ENCODE peak calls at places on chromosomes 12 and 14, in four cellular contexts. One of them, this sample, is unnamed.
A peak's percentile ranks its signal among the peaks of the same experiment; 100 is the strongest.

GRCh38 chr14:51828017-51828797 is 32.2 kb upstream of the GNG2 start:
- DNase-seq in adrenal gland: peak; percentile 80
- DNase-seq in psoas muscle: peak; percentile 33
- DNase-seq in pancreas: no peak
- DNase-seq in this sample: no peak

GRCh38 chr14:104141621-104142091 is 3.3 kb downstream of the KIF26A start:
- DNase-seq in psoas muscle: peak; percentile 10
- DNase-seq in pancreas: no peak
- DNase-seq in adrenal gland: peak; percentile 4
- DNase-seq in this sample: no peak

GRCh38 chr14:75771614-75772013 is 110.6 kb downstream of the TTLL5 start:
- DNase-seq in adrenal gland: no peak
- DNase-seq in psoas muscle: no peak
- DNase-seq in pancreas: no peak
- DNase-seq in this sample: no peak

GRCh38 chr12:117607778-117608177 is 246.4 kb upstream of the NOS1 start:
- DNase-seq in pancreas: no peak
- DNase-seq in adrenal gland: no peak
- DNase-seq in psoas muscle: no peak
- DNase-seq in this sample: no peak

GRCh38 chr12:131671871-131672270 is 39.0 kb upstream of the SFSWAP start:
- DNase-seq in pancreas: no peak
- DNase-seq in adrenal gland: no peak
- DNase-seq in psoas muscle: no peak
- DNase-seq in this sample: peak; percentile 62

GRCh38 chr12:124374147-124374546 is 79.3 kb downstream of the RFLNA start:
- DNase-seq in adrenal gland: no peak
- DNase-seq in pancreas: no peak
- DNase-seq in psoas muscle: no peak
- DNase-seq in this sample: no peak

GRCh38 chr12:55728185-55728931 is 451 bp downstream of the CD63 start:
- DNase-seq in pancreas: peak; percentile 86
- DNase-seq in adrenal gland: peak; percentile 77
- DNase-seq in psoas muscle: peak; percentile 85
- DNase-seq in this sample: peak; percentile 93

GRCh38 chr12:58639323-58639934 is 280.9 kb downstream of the LRIG3 start:
- DNase-seq in psoas muscle: no peak
- DNase-seq in adrenal gland: no peak
- DNase-seq in pancreas: no peak
- DNase-seq in this sample: no peak

GRCh38 chr12:27163048-27163715 is 80.8 kb upstream of the C12orf71 start:
- DNase-seq in adrenal gland: no peak
- DNase-seq in pancreas: no peak
- DNase-seq in psoas muscle: no peak
- DNase-seq in this sample: no peak

GRCh38 chr14:90795744-90796143 is 20.5 kb downstream of the TTC7B start:
- DNase-seq in psoas muscle: no peak
- DNase-seq in pancreas: no peak
- DNase-seq in adrenal gland: no peak
- DNase-seq in this sample: no peak

GRCh38 chr14:50318031-50318626 is 6.0 kb downstream of the DMAC2L start:
- DNase-seq in adrenal gland: no peak
- DNase-seq in psoas muscle: no peak
- DNase-seq in pancreas: no peak
- DNase-seq in this sample: no peak

GRCh38 chr14:93997082-93997481 is at the start of gene CCDC197:
- DNase-seq in adrenal gland: no peak
- DNase-seq in psoas muscle: no peak
- DNase-seq in pancreas: no peak
- DNase-seq in this sample: no peak

GRCh38 chr14:33811731-33812130 is 139.1 kb downstream of the EGLN3 start:
- DNase-seq in adrenal gland: no peak
- DNase-seq in psoas muscle: no peak
- DNase-seq in pancreas: no peak
- DNase-seq in this sample: no peak

GRCh38 chr12:53479314-53479713 is 19.9 kb downstream of the MAP3K12 start:
- DNase-seq in adrenal gland: no peak
- DNase-seq in psoas muscle: no peak
- DNase-seq in pancreas: no peak
- DNase-seq in this sample: no peak
- H3K27ac ChIP-seq in adrenal gland: no peak overlapping the region
- H3K27ac ChIP-seq in psoas muscle: peak overlapping the region; percentile 62
- H3K27ac ChIP-seq in pancreas: no peak overlapping the region
- H3K27ac ChIP-seq in this sample: no peak overlapping the region

GRCh38 chr14:106509176-106509575 is 982.8 kb downstream of the TMEM121 start:
- DNase-seq in pancreas: no peak
- DNase-seq in psoas muscle: no peak
- DNase-seq in adrenal gland: no peak
- DNase-seq in this sample: no peak
- H3K27me3 ChIP-seq in pancreas: peaks cover 4% of the 10 kb centered on the region
- H3K27me3 ChIP-seq in psoas muscle: no peaks in the 10 kb centered on the region
- H3K27me3 ChIP-seq in adrenal gland: no peaks in the 10 kb centered on the region
- H3K27me3 ChIP-seq in this sample: no peaks in the 10 kb centered on the region

DNA sequence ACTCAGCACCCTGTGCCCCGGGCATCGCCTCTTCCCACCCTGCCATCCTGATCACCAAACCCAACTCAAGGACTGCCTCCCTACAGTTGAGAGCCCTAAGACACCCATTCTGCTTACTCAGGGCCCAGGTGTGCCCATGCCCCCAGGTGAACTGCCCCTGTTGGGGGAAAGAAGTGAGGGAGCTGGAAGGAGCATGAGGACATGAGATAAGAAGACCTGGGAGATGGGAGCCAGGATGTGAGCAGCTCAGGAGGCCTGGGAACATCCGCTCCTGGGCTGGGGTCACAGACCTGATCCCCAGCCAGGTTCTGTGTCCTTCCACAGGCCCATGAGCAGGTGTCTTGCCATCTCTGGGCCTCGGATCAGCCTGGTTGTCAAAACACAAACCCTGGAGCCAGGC is 6.6 kb downstream of the RAPGEF3 start:
- DNase-seq in pancreas: no peak
- DNase-seq in psoas muscle: no peak
- DNase-seq in adrenal gland: no peak
- DNase-seq in this sample: no peak
- H3K27ac ChIP-seq in pancreas: no peak overlapping the region
- H3K27ac ChIP-seq in psoas muscle: peak overlapping the region; percentile 89
- H3K27ac ChIP-seq in adrenal gland: no peak overlapping the region
- H3K27ac ChIP-seq in this sample: no peak overlapping the region

DNA sequence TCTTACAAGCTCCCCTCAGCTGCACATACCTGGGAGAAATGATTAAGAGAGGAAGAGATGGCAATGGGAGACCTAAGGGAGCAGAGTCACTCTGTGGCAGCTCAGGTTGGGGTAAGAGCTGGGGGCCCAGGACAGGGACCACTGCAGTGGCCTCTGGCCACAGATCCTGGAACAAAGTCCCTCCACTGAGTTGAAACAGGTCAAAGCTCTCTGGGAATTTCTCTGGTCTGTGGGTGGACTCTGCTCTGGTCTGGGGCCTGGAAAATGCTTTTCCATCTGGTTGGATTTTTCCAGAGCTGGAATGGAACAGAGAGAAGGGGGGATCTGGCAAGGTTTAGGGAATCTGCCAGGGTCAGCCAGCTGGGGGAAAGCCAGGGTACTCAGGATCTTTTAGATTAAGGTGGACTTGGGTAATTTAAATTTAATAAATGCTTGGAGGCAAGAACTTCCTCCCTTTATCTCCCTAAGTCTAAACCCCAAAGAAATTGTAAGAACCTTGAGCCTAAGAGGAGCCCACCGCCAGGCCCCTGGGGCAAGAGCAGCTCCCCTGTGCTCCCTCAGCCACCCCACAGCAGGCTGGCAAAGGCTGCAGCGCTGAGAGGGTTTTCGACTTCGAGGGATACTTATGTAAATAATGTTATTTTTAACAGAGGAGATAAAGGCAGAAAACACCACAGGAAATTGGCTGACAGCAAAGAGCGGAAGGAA is 3.7 kb downstream of the HOXC10 start:
- DNase-seq in adrenal gland: no peak
- DNase-seq in pancreas: no peak
- DNase-seq in psoas muscle: no peak
- DNase-seq in this sample: no peak
- H3K27me3 ChIP-seq in adrenal gland: peaks cover 87% of the 10 kb centered on the region
- H3K27me3 ChIP-seq in pancreas: peaks cover 29% of the 10 kb centered on the region
- H3K27me3 ChIP-seq in psoas muscle: peaks cover 3% of the 10 kb centered on the region
- H3K27me3 ChIP-seq in this sample: no peaks in the 10 kb centered on the region

GRCh38 chr14:101077511-101078074 is 174.1 kb upstream of the RTL1 start:
- DNase-seq in pancreas: peak; percentile 9
- DNase-seq in psoas muscle: no peak
- DNase-seq in adrenal gland: no peak
- DNase-seq in this sample: no peak
- H3K27ac ChIP-seq in pancreas: no peak overlapping the region
- H3K27ac ChIP-seq in psoas muscle: no peak overlapping the region
- H3K27ac ChIP-seq in adrenal gland: no peak overlapping the region
- H3K27ac ChIP-seq in this sample: no peak overlapping the region

GRCh38 chr12:109357032-109357431 is 9.3 kb downstream of the MYO1H start:
- DNase-seq in pancreas: no peak
- DNase-seq in adrenal gland: no peak
- DNase-seq in psoas muscle: no peak
- DNase-seq in this sample: no peak

GRCh38 chr12:109358154-109358869 is 10.6 kb downstream of the MYO1H start:
- DNase-seq in pancreas: no peak
- DNase-seq in psoas muscle: no peak
- DNase-seq in adrenal gland: no peak
- DNase-seq in this sample: no peak

GRCh38 chr12:109356586-109356985 is 8.9 kb downstream of the MYO1H start:
- DNase-seq in pancreas: no peak
- DNase-seq in adrenal gland: no peak
- DNase-seq in psoas muscle: no peak
- DNase-seq in this sample: no peak
- H3K27me3 ChIP-seq in pancreas: no peaks in the 10 kb centered on the region
- H3K27me3 ChIP-seq in adrenal gland: peaks cover 7% of the 10 kb centered on the region
- H3K27me3 ChIP-seq in psoas muscle: no peaks in the 10 kb centered on the region
- H3K27me3 ChIP-seq in this sample: no peaks in the 10 kb centered on the region

GRCh38 chr14:89165189-89165809 is 251.7 kb downstream of the FOXN3 start:
- DNase-seq in pancreas: no peak
- DNase-seq in adrenal gland: no peak
- DNase-seq in psoas muscle: no peak
- DNase-seq in this sample: no peak
- H3K27ac ChIP-seq in pancreas: no peak overlapping the region
- H3K27ac ChIP-seq in adrenal gland: no peak overlapping the region
- H3K27ac ChIP-seq in psoas muscle: peak overlapping the region; percentile 64
- H3K27ac ChIP-seq in this sample: peak overlapping the region; percentile 73

DNA sequence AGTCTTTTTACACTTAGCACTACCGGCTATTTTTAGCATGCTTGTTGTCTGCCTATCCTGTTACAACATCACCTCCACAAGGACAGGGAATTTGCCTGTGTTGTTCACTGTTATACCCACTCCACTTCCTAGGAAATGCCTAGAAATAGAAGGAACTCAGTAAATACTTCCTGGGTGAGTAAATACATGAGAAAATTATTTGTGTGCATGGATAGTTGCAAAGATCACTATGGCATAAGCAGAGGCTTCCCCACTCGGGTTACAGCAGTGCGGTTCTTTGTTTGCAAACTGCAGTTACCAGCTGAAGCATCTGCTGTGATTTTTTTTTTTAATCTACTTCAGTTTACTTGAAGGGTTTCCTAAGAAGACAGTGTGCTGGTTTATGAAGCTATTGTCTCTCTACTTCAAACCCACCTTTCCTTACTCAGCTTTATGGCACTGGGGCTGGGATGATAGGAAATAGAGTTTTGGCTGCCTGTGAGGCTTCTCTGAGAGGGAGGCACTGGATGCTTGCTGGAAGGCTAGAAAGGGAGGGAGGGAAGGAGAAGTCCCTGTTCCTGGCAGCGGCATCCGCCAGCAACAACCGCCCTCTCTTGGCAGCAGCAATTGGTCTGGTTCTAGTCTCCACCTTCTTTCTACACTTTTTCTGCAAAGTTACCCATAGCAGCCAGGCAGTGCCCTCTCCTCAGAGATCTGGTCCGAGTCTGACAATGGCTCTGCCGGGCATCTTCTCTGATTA is 29.1 kb downstream of the PDE6H start:
- DNase-seq in psoas muscle: peak; percentile 30
- DNase-seq in pancreas: no peak
- DNase-seq in adrenal gland: peak; percentile 67
- DNase-seq in this sample: peak; percentile 80
- H3K27me3 ChIP-seq in psoas muscle: no peaks in the 10 kb centered on the region
- H3K27me3 ChIP-seq in pancreas: no peaks in the 10 kb centered on the region
- H3K27me3 ChIP-seq in adrenal gland: no peaks in the 10 kb centered on the region
- H3K27me3 ChIP-seq in this sample: no peaks in the 10 kb centered on the region

GRCh38 chr14:98999345-98999744 is 272.7 kb downstream of the BCL11B start:
- DNase-seq in pancreas: no peak
- DNase-seq in psoas muscle: no peak
- DNase-seq in adrenal gland: no peak
- DNase-seq in this sample: no peak
- H3K27ac ChIP-seq in pancreas: no peak overlapping the region
- H3K27ac ChIP-seq in psoas muscle: no peak overlapping the region
- H3K27ac ChIP-seq in adrenal gland: no peak overlapping the region
- H3K27ac ChIP-seq in this sample: no peak overlapping the region

DNA sequence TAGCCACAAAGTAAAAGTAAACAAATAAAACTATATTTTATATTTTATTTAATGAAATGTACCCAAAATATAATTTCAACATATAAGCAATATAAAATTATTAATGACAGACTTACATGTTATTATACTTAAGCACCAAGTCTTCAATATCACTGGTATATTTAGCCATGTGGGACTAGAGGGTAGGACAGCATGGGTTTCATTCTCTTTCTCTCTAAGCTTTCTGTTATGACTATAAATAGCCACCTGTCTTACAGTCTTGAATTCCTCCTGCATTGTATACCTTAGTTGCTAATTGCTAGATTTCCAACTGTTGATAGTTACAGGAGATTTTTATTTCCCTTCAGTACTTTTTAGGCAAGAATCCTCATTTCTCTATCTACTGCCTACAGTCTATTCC is 63.1 kb upstream of the LIN7A start:
- DNase-seq in adrenal gland: no peak
- DNase-seq in psoas muscle: no peak
- DNase-seq in pancreas: no peak
- DNase-seq in this sample: no peak
- H3K27me3 ChIP-seq in adrenal gland: no peaks in the 10 kb centered on the region
- H3K27me3 ChIP-seq in psoas muscle: no peaks in the 10 kb centered on the region
- H3K27me3 ChIP-seq in pancreas: no peaks in the 10 kb centered on the region
- H3K27me3 ChIP-seq in this sample: no peaks in the 10 kb centered on the region